ENCODE peak calls at places on chromosomes 6 and 20, in six cellular contexts. E is neuronal stem cell, A is tibial nerve, R is testis, Y is psoas muscle, B is stomach. W is an unnamed sample. For H3K9me3, the result is how much of the 10 kb centered on the place peaks cover.

GRCh38 chr6:135063926-135064325 is 9.3 kb upstream of the HBS1L start:
- DNase-seq in Y (no peak), A (no peak), B (no peak), R (no peak), E (no peak), W (no peak)

GRCh38 chr20:46509523-46509922 is 3.8 kb downstream of the ZNF334 start:
- DNase-seq in A (no peak), B (no peak), E (no peak), R (no peak), Y (no peak), W (no peak)

GRCh38 chr20:33028875-33029274 is 2.6 kb upstream of the BPIFB6 start:
- DNase-seq in E (no peak), B (no peak), R (no peak), A (no peak), Y (no peak), W (no peak)

GRCh38 chr6:11368264-11368663 is 135.8 kb upstream of the NEDD9 start:
- DNase-seq in A (no peak), R (no peak), Y (no peak), E (no peak), B (no peak), W (no peak)

GRCh38 chr6:84575264-84575663 is 189.1 kb downstream of the TBX18 start:
- DNase-seq in A (no peak), R (no peak), B (no peak), E (no peak), Y (no peak), W (no peak)

GRCh38 chr20:34022154-34022842 is 28.6 kb downstream of the RALY start:
- DNase-seq in E (no peak), R (no peak), Y (no peak), A (no peak), B (no peak), W (no peak)

GRCh38 chr20:45374966-45375365 is 3.2 kb downstream of the TP53TG5 start:
- DNase-seq in R (no peak), A (no peak), Y (no peak), B (no peak), E (no peak), W (no peak)

GRCh38 chr6:136673571-136673970 is 118.7 kb downstream of the MAP3K5 start:
- DNase-seq in B (no peak), E (no peak), A (no peak), Y (no peak), R (no peak), W (no peak)

GRCh38 chr6:68160348-68160747 is 474.7 kb upstream of the ADGRB3 start:
- DNase-seq in R (no peak), B (no peak), E (no peak), A (no peak), Y (no peak), W (no peak)

GRCh38 chr6:158516098-158516497 is 43.8 kb upstream of the TMEM181 start:
- DNase-seq in A (no peak), R (peak), Y (no peak), B (no peak), E (no peak), W (no peak)

GRCh38 chr6:41372526-41373366 is 37.3 kb downstream of the NCR2 start:
- DNase-seq in B (peak), A (no peak), R (no peak), Y (no peak), E (no peak), W (no peak)

GRCh38 chr6:23446394-23447001 is 679.5 kb upstream of the NRSN1 start:
- DNase-seq in B (no peak), R (no peak), Y (no peak), E (no peak), A (no peak), W (no peak)

GRCh38 chr20:22403860-22404608 is 180.3 kb downstream of the FOXA2 start:
- DNase-seq in A (no peak), E (peak), R (peak), B (no peak), Y (no peak), W (no peak)

GRCh38 chr20:46523696-46524328 is 10.5 kb upstream of the ZNF334 start:
- DNase-seq in R (no peak), B (no peak), Y (no peak), E (peak), A (no peak), W (no peak)

GRCh38 chr6:43773981-43774775 is 4.2 kb downstream of the VEGFA start:
- DNase-seq in Y (no peak), E (no peak), A (no peak), R (no peak), B (no peak), W (peak)
- H3K4me3 ChIP-seq in Y (peak), E (no peak), A (peak), R (no peak), B (peak), W (no peak)

DNA sequence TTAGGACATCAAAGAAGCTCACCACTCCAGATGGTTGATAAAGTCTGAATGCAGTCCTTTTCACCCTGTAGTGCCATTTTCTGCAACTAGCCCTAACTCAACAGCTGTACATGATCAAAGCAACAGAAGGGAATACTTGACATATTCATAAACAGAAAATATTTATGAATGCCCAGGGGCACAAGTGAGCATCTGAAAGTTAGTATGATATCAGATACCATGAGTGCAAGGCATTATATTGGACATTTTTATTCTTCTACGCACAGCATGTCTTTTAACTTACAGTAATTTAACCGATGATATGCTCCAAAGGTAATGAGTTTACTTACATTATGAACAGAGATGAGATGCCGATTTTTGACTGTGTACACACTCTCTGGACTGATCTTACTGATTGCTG is 142.0 kb downstream of the MCHR2 start:
- DNase-seq in R (no peak), Y (no peak), E (no peak), A (no peak), B (no peak), W (no peak)
- H3K9me3 ChIP-seq in R (under half), Y (under half), E (under half), A (under half), B (under half), W (under half)

DNA sequence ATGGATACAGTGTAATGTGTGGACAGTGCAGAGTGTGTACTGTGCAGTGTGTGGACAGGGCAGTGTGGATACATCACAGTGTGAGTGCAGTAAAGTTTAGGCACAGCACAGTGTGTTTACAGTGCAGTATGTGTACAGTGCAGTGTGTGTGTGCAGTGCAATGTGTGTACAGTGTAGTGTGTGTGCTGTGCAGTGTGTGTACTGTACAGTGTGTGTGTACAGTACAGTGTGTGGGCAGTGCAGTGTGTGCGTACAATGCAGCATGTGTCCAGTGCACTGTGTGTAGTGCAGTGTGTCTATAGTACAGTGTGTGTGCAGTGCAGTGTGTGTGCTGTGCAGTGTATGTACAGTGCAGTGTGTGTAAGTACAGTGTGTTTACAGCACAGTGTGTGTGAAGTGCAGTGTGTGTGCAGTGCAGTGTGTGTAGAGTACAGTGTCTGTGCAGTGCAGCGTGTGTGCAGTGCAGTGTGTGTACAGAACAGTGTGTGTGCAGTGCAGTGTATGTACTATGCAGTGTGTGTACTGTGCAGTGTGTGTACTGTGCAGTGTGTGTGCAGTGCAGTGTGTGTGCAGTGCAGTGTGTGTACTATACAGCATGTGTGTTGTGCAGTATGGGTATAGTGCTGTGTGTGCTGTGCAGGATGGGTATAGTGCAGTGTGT is 385.2 kb downstream of the KIF16B start:
- DNase-seq in B (no peak), R (no peak), E (no peak), Y (no peak), A (no peak), W (no peak)
- H3K27ac ChIP-seq in B (no peak), R (no peak), E (no peak), Y (no peak), A (no peak), W (no peak)

GRCh38 chr6:45741437-45742166 is 274.1 kb downstream of the CLIC5 start:
- DNase-seq in A (peak), E (no peak), R (no peak), Y (no peak), B (peak), W (no peak)
- H3K4me3 ChIP-seq in A (peak), E (no peak), R (no peak), Y (no peak), B (no peak), W (no peak)

DNA sequence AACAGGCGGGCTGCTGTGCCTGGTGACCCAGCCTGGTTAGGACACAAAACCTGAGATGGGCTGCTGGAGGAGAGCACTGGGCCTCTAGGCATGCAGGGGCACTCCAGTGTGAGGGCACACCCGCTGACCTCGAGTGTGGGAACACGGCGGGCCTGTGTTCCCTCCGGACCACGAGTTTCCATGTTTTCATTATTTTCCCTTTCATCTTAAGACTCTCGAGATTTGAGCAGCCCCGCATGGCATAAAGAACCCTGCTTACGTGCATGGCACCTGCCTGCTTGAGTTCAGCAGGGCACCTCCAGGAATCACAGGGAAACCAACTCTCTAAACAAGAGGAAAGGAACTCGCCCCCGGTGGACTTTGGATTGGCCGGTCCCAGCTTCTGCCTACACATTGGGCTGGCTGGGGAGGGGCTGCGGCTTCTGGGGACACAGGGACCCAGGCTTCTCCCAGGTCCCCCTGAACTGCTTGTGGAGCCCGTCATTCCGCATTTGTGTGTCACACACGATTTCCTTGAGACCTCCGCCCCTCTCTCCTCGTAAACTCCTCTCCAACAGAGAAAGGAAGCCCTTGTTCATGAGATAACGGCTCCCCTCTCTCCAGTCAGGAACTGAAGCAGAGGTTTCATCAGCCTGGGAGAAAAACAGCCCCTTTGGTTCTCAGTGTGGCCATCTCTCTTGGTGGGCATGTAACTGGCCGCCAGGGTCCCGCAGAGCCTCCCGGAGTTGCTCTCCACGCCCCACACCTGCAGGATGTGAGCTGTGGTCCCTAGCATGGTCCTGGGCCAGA is 181.8 kb downstream of the TTLL2 start:
- DNase-seq in A (no peak), B (no peak), E (no peak), Y (no peak), R (no peak), W (no peak)
- H3K9me3 ChIP-seq in A (under half), B (under half), E (under half), Y (under half), R (under half), W (under half)

DNA sequence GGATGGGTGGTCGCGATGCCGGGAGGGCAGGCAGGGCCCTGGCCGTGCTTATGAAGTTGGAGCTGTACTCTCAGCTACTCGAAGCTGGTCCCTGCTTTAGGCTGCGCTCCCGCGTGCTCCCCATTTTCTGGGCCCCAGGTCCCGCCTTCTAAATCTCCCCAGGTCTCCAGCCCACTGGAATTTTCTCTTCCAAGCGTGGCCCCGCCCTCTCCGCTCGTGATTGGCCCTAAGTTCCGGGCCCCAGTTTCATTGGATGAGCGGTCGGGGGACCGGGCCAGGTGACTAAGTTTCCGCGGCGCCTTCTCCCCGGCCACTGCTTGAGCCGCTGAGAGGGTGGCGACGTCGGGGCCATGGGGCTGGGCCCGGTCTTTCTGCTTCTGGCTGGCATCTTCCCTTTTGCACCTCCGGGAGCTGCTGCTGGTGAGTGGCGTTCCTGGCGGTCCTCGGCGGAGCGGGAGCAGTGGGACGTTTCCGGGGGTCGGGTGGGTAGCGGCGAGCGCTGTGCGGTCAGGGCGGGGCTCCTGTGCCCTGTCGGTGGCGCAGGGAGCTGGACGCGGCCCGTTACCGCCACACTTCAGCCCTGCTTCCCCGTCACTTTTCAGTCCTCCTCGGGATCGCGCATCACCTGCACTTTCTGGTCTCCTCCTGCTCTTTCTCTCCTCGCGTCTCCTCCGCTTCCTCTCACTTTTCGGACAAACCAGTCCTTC is at the start of gene MICA:
- DNase-seq in E (peak), A (peak), B (peak), Y (peak), R (peak), W (peak)
- H3K27ac ChIP-seq in E (peak), A (peak), B (peak), Y (peak), R (peak), W (peak)

DNA sequence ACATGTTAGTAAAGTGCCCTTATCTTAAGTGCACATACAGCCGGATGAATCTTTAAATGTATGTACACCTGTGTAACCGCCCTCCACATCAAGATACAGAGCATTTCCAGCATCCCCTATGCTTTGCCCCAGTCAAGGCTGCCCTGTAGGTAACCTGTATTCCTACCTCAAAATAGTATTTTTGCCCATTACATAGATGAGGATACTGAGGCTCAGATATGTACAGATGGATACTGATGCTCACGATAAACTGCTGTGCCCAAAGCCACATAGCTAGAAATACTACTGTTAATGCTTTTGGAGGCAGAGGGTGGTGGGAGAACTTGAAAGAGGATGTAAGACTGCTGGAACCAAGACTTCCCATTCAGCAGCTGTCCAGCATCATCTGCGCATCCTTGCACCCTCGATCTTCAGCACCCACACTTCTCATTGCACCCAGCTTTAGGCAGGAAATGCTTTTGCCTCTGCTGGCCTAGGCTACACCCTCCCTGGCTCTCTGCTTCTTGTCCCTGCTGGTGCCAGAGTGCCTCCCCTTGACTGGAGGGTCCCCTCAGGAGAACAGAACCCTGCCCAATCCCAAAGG is 27.0 kb upstream of the ZFAND3 start:
- DNase-seq in R (no peak), A (no peak), B (no peak), Y (no peak), E (no peak), W (no peak)
- H3K4me3 ChIP-seq in R (no peak), A (no peak), B (no peak), Y (no peak), E (no peak), W (no peak)

W was measured in aorta.